ENCODE peak calls at places on chromosomes 16 and 17, in five cellular contexts. L, W, B, Z and J are unnamed samples.

GRCh38 chr16:11249233-11250061 is 6.6 kb downstream of the SOCS1 start:
- ATAC-seq in L (peak), Z (no peak), B (no peak), W (no peak), J (no peak)

GRCh38 chr16:3369073-3369472 is 13.4 kb downstream of the OR2C1 start:
- ATAC-seq in W (no peak), Z (no peak), B (no peak), L (no peak), J (no peak)

GRCh38 chr17:83189673-83190385 is 110.4 kb downstream of the METRNL start:
- ATAC-seq in B (no peak), Z (no peak), L (peak), W (no peak), J (peak)

GRCh38 chr16:1133810-1134520 is 18.9 kb upstream of the CACNA1H start:
- ATAC-seq in B (no peak), L (peak), Z (peak), W (no peak), J (peak)

GRCh38 chr17:4827399-4827798 is 5.7 kb upstream of the MINK1 start:
- ATAC-seq in B (peak), W (no peak), Z (no peak), L (no peak), J (no peak)

GRCh38 chr16:59543641-59544040 is 809.5 kb upstream of the GOT2 start:
- ATAC-seq in Z (no peak), W (no peak), B (no peak), L (no peak), J (no peak)

GRCh38 chr17:74859439-74860228 is at the start of gene GRIN2C:
- ATAC-seq in Z (no peak), W (peak), B (peak), L (peak), J (no peak)

GRCh38 chr17:76076765-76077581 is 2.0 kb upstream of the ZACN start:
- ATAC-seq in B (no peak), Z (no peak), W (no peak), L (no peak), J (no peak)

GRCh38 chr17:36755586-36755985 is 154.2 kb downstream of the MRM1 start:
- ATAC-seq in L (peak), W (peak), Z (peak), B (peak), J (no peak)

GRCh38 chr17:8220783-8221662 is 10.6 kb upstream of the AURKB start:
- ATAC-seq in Z (peak), W (peak), L (peak), B (peak), J (peak)

DNA sequence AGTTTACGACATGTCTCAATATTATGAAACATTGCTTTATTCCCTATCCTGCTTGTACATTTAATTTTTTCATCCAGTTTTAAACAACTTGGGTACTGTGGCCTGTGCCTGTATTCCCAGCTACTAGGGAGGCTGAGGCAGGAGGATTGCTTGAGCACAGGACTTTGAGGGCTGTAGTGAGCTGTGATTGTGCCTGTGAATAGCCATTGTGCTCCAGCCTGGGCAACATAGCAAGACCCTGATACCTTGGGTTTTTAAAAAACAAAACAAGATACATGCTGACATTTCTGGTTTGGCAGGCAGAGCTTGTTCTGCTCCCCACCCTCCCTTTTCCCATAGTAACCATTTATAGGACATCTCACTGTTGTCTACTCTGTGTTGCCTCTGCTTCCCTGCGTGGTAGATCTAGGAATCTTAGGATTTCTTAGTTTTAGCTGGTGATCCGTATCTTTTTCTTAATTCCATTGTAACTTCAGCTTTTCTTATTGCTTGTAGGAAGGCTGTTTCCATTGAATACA is 35.6 kb downstream of the TENT4B start:
- ATAC-seq in L (no peak), Z (no peak), W (no peak), B (no peak), J (no peak)
- TF ChIP-seq POLR2AphosphoS5 in L (no peak), Z (no peak), W (no peak), B (no peak), J (no peak)

DNA sequence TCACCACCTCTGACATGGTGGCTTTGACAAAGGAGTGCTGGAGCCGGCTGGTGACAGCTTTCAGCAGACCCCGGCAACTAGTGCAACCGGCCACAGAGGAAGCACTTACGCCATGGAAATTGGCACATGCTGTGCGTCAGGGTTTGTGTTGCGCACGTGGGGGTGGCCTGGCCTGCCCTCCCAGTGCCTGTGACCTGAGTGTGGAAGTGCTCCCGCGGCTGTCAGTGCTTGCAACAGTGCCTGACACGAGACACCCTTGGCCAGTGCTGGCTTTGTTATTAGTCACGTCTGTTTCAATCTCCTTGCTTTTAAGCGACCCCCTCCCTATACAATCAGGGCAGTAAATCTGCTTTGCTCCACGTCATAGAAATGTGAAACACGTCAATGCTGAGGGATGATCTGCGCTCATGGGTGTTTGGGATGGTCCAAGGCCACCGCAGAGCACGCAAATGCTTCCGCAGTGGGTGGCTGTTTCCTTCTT is 64.2 kb downstream of the PGS1 start:
- ATAC-seq in L (no peak), B (no peak), W (no peak), Z (no peak), J (peak)
- TF ChIP-seq POLR2AphosphoS5 in L (no peak), B (no peak), W (no peak), Z (no peak), J (no peak)

GRCh38 chr16:88983771-88984687 is 7.0 kb upstream of the CBFA2T3 start:
- ATAC-seq in Z (no peak), W (no peak), B (no peak), L (no peak), J (no peak)
- TF ChIP-seq POLR2AphosphoS5 in Z (no peak), W (no peak), B (no peak), L (no peak), J (no peak)

GRCh38 chr16:57736419-57737281 is 1.1 kb downstream of the KATNB1 start:
- ATAC-seq in Z (no peak), B (peak), W (peak), L (peak), J (no peak)

GRCh38 chr16:57734308-57734924 is 1.2 kb upstream of the KATNB1 start:
- ATAC-seq in B (peak), Z (no peak), L (no peak), W (no peak), J (no peak)

GRCh38 chr16:57738844-57739243 is 3.3 kb downstream of the KATNB1 start:
- ATAC-seq in B (no peak), W (no peak), Z (no peak), L (no peak), J (no peak)

GRCh38 chr16:57734925-57735754 is 430 bp upstream of the KATNB1 start:
- ATAC-seq in Z (peak), B (peak), L (peak), W (peak), J (peak)

GRCh38 chr16:57735755-57736418 is at the start of gene KATNB1:
- ATAC-seq in Z (peak), W (no peak), L (no peak), B (peak), J (peak)
- TF ChIP-seq POLR2AphosphoS5 in Z (no peak), W (no peak), L (peak), B (no peak), J (no peak)

GRCh38 chr17:48624544-48625501 is 1.3 kb downstream of the HOXB9 start:
- ATAC-seq in Z (peak), B (peak), L (peak), W (peak), J (peak)
- TF ChIP-seq POLR2AphosphoS5 in Z (peak), B (no peak), L (no peak), W (peak), J (no peak)